ENCODE peak calls at places on chromosomes 4 and X, in nine cellular contexts. One of them, this sample, is unnamed.
A peak's percentile ranks its signal among the peaks of the same experiment; 100 is the strongest.

GRCh38 chrX:13194291-13195103 is 125.4 kb downstream of the ATXN3L start:
- DNase-seq in fibroblast of pulmonary artery: no peak
- DNase-seq in cardiac muscle cell: no peak
- DNase-seq in LNCaP clone FGC: no peak
- DNase-seq in breast epithelium: no peak
- DNase-seq in pancreas: no peak
- DNase-seq in fibroblast of the aortic adventitia: no peak
- DNase-seq in fibroblast of lung: peak; percentile 37
- DNase-seq in NB4: no peak
- DNase-seq in this sample: no peak

GRCh38 chrX:66022742-66023725 is 16.8 kb downstream of the VSIG4 start:
- DNase-seq in fibroblast of pulmonary artery: no peak
- DNase-seq in cardiac muscle cell: no peak
- DNase-seq in LNCaP clone FGC: no peak
- DNase-seq in breast epithelium: no peak
- DNase-seq in pancreas: no peak
- DNase-seq in fibroblast of the aortic adventitia: no peak
- DNase-seq in fibroblast of lung: no peak
- DNase-seq in NB4: peak; percentile 79
- DNase-seq in this sample: no peak

GRCh38 chrX:100368167-100368566 is 41.9 kb downstream of the PCDH19 start:
- DNase-seq in fibroblast of pulmonary artery: peak; percentile 18
- DNase-seq in cardiac muscle cell: peak; percentile 52
- DNase-seq in LNCaP clone FGC: no peak
- DNase-seq in breast epithelium: no peak
- DNase-seq in pancreas: no peak
- DNase-seq in fibroblast of the aortic adventitia: no peak
- DNase-seq in fibroblast of lung: no peak
- DNase-seq in NB4: peak; percentile 25
- DNase-seq in this sample: peak; percentile 18

GRCh38 chr4:156197216-156197615 is 243.6 kb upstream of the CTSO start:
- DNase-seq in fibroblast of pulmonary artery: no peak
- DNase-seq in cardiac muscle cell: no peak
- DNase-seq in LNCaP clone FGC: no peak
- DNase-seq in breast epithelium: no peak
- DNase-seq in pancreas: no peak
- DNase-seq in fibroblast of the aortic adventitia: no peak
- DNase-seq in fibroblast of lung: no peak
- DNase-seq in NB4: no peak
- DNase-seq in this sample: no peak

GRCh38 chrX:77749695-77750094 is 36.3 kb downstream of the ATRX start:
- DNase-seq in fibroblast of pulmonary artery: peak; percentile 55
- DNase-seq in cardiac muscle cell: no peak
- DNase-seq in LNCaP clone FGC: no peak
- DNase-seq in breast epithelium: no peak
- DNase-seq in pancreas: no peak
- DNase-seq in fibroblast of the aortic adventitia: no peak
- DNase-seq in fibroblast of lung: peak; percentile 57
- DNase-seq in NB4: no peak
- DNase-seq in this sample: no peak

GRCh38 chrX:8726031-8726652 is 5.8 kb downstream of the ANOS1 start:
- DNase-seq in fibroblast of pulmonary artery: no peak
- DNase-seq in cardiac muscle cell: no peak
- DNase-seq in LNCaP clone FGC: peak; percentile 37
- DNase-seq in breast epithelium: no peak
- DNase-seq in pancreas: no peak
- DNase-seq in fibroblast of the aortic adventitia: no peak
- DNase-seq in fibroblast of lung: peak; percentile 70
- DNase-seq in NB4: no peak
- DNase-seq in this sample: no peak

GRCh38 chrX:57573754-57574153 is 18.1 kb upstream of the ZXDB start:
- DNase-seq in fibroblast of pulmonary artery: peak; percentile 29
- DNase-seq in cardiac muscle cell: peak; percentile 30
- DNase-seq in LNCaP clone FGC: no peak
- DNase-seq in breast epithelium: no peak
- DNase-seq in pancreas: no peak
- DNase-seq in fibroblast of the aortic adventitia: peak; percentile 43
- DNase-seq in fibroblast of lung: no peak
- DNase-seq in NB4: peak; percentile 57
- DNase-seq in this sample: peak; percentile 17

GRCh38 chrX:10239611-10240064 is 82.9 kb downstream of the CLCN4 start:
- DNase-seq in fibroblast of pulmonary artery: no peak
- DNase-seq in cardiac muscle cell: no peak
- DNase-seq in LNCaP clone FGC: no peak
- DNase-seq in breast epithelium: no peak
- DNase-seq in pancreas: no peak
- DNase-seq in fibroblast of the aortic adventitia: peak; percentile 70
- DNase-seq in fibroblast of lung: peak; percentile 73
- DNase-seq in NB4: no peak
- DNase-seq in this sample: peak; percentile 13

GRCh38 chrX:17802756-17803155 is 58.3 kb downstream of the RAI2 start:
- DNase-seq in fibroblast of pulmonary artery: no peak
- DNase-seq in cardiac muscle cell: no peak
- DNase-seq in LNCaP clone FGC: no peak
- DNase-seq in breast epithelium: no peak
- DNase-seq in pancreas: no peak
- DNase-seq in fibroblast of the aortic adventitia: no peak
- DNase-seq in fibroblast of lung: no peak
- DNase-seq in NB4: no peak
- DNase-seq in this sample: no peak

GRCh38 chr4:10887600-10887999 is 203.0 kb upstream of the CLNK start:
- DNase-seq in fibroblast of pulmonary artery: no peak
- DNase-seq in cardiac muscle cell: no peak
- DNase-seq in LNCaP clone FGC: no peak
- DNase-seq in breast epithelium: no peak
- DNase-seq in pancreas: no peak
- DNase-seq in fibroblast of the aortic adventitia: no peak
- DNase-seq in fibroblast of lung: no peak
- DNase-seq in NB4: no peak
- DNase-seq in this sample: no peak

GRCh38 chrX:11864171-11864570 is 106.1 kb downstream of the MSL3 start:
- DNase-seq in fibroblast of pulmonary artery: no peak
- DNase-seq in cardiac muscle cell: no peak
- DNase-seq in LNCaP clone FGC: no peak
- DNase-seq in breast epithelium: no peak
- DNase-seq in pancreas: no peak
- DNase-seq in fibroblast of the aortic adventitia: no peak
- DNase-seq in fibroblast of lung: no peak
- DNase-seq in NB4: no peak
- DNase-seq in this sample: no peak

GRCh38 chr4:17068885-17069284 is 170.4 kb upstream of the LDB2 start:
- DNase-seq in fibroblast of pulmonary artery: no peak
- DNase-seq in cardiac muscle cell: no peak
- DNase-seq in LNCaP clone FGC: no peak
- DNase-seq in breast epithelium: no peak
- DNase-seq in pancreas: no peak
- DNase-seq in fibroblast of the aortic adventitia: no peak
- DNase-seq in fibroblast of lung: no peak
- DNase-seq in NB4: no peak
- DNase-seq in this sample: no peak

GRCh38 chr4:84966382-84967291 is at the start of gene WDFY3:
- DNase-seq in fibroblast of pulmonary artery: peak; percentile 93
- DNase-seq in cardiac muscle cell: peak; percentile 85
- DNase-seq in LNCaP clone FGC: no peak
- DNase-seq in breast epithelium: peak; percentile 79
- DNase-seq in pancreas: peak; percentile 83
- DNase-seq in fibroblast of the aortic adventitia: peak; percentile 89
- DNase-seq in fibroblast of lung: peak; percentile 89
- DNase-seq in NB4: peak; percentile 89
- DNase-seq in this sample: peak; percentile 68

GRCh38 chr4:174538876-174539250 is 16.6 kb upstream of the HPGD start:
- DNase-seq in fibroblast of pulmonary artery: no peak
- DNase-seq in cardiac muscle cell: no peak
- DNase-seq in LNCaP clone FGC: no peak
- DNase-seq in breast epithelium: no peak
- DNase-seq in pancreas: no peak
- DNase-seq in fibroblast of the aortic adventitia: no peak
- DNase-seq in fibroblast of lung: no peak
- DNase-seq in NB4: no peak
- DNase-seq in this sample: no peak

GRCh38 chrX:68647156-68647957 is at the start of gene STARD8:
- DNase-seq in fibroblast of pulmonary artery: peak; percentile 51
- DNase-seq in cardiac muscle cell: peak; percentile 49
- DNase-seq in LNCaP clone FGC: no peak
- DNase-seq in breast epithelium: no peak
- DNase-seq in pancreas: peak; percentile 78
- DNase-seq in fibroblast of the aortic adventitia: peak; percentile 42
- DNase-seq in fibroblast of lung: peak; percentile 61
- DNase-seq in NB4: no peak
- DNase-seq in this sample: peak; percentile 63

DNA sequence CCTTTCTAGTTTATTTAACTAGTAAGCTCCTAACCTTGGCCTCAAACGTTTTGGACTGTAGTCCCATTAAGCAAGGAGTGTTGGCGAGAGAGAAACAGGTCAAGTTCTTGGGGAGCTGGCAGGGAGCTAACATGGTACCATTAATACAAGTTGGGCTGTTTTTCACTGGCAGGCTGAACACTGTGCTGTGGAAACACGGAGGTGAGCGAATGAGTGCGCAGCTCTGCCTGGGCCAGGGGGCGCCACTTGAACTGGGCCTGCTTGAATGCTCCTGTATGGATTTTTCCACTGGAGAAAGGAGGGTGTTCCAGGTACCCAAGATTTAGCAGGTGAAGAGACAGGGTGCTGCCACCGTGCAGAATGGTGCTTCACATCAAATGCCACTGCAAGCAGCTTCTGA is 7.4 kb upstream of the SMS start:
- DNase-seq in fibroblast of pulmonary artery: no peak
- DNase-seq in cardiac muscle cell: no peak
- DNase-seq in LNCaP clone FGC: no peak
- DNase-seq in breast epithelium: no peak
- DNase-seq in pancreas: no peak
- DNase-seq in fibroblast of the aortic adventitia: no peak
- DNase-seq in fibroblast of lung: no peak
- DNase-seq in NB4: no peak
- DNase-seq in this sample: no peak
- TF ChIP-seq CTCF in fibroblast of pulmonary artery: no peak
- TF ChIP-seq CTCF in cardiac muscle cell: no peak
- TF ChIP-seq CTCF in LNCaP clone FGC: no peak
- TF ChIP-seq CTCF in breast epithelium: no peak
- TF ChIP-seq CTCF in pancreas: no peak
- TF ChIP-seq CTCF in fibroblast of the aortic adventitia: no peak
- TF ChIP-seq CTCF in fibroblast of lung: no peak
- TF ChIP-seq CTCF in NB4: no peak
- TF ChIP-seq CTCF in this sample: no peak

GRCh38 chr4:54172156-54172555 is 56.9 kb upstream of the PDGFRA start:
- DNase-seq in fibroblast of pulmonary artery: no peak
- DNase-seq in cardiac muscle cell: no peak
- DNase-seq in LNCaP clone FGC: no peak
- DNase-seq in breast epithelium: no peak
- DNase-seq in pancreas: no peak
- DNase-seq in fibroblast of the aortic adventitia: no peak
- DNase-seq in fibroblast of lung: no peak
- DNase-seq in NB4: no peak
- DNase-seq in this sample: no peak

GRCh38 chr4:54173281-54173912 is 55.7 kb upstream of the PDGFRA start:
- DNase-seq in fibroblast of pulmonary artery: no peak
- DNase-seq in cardiac muscle cell: no peak
- DNase-seq in LNCaP clone FGC: no peak
- DNase-seq in breast epithelium: no peak
- DNase-seq in pancreas: no peak
- DNase-seq in fibroblast of the aortic adventitia: peak; percentile 62
- DNase-seq in fibroblast of lung: no peak
- DNase-seq in NB4: no peak
- DNase-seq in this sample: no peak

GRCh38 chr4:54176202-54176601 is 52.9 kb upstream of the PDGFRA start:
- DNase-seq in fibroblast of pulmonary artery: no peak
- DNase-seq in cardiac muscle cell: no peak
- DNase-seq in LNCaP clone FGC: no peak
- DNase-seq in breast epithelium: no peak
- DNase-seq in pancreas: no peak
- DNase-seq in fibroblast of the aortic adventitia: no peak
- DNase-seq in fibroblast of lung: no peak
- DNase-seq in NB4: no peak
- DNase-seq in this sample: no peak
- TF ChIP-seq CTCF in fibroblast of pulmonary artery: no peak
- TF ChIP-seq CTCF in cardiac muscle cell: no peak
- TF ChIP-seq CTCF in LNCaP clone FGC: no peak
- TF ChIP-seq CTCF in breast epithelium: no peak
- TF ChIP-seq CTCF in pancreas: no peak
- TF ChIP-seq CTCF in fibroblast of the aortic adventitia: no peak
- TF ChIP-seq CTCF in fibroblast of lung: no peak
- TF ChIP-seq CTCF in NB4: no peak
- TF ChIP-seq CTCF in this sample: no peak

GRCh38 chr4:88573995-88574394 is 18.3 kb upstream of the HERC3 start:
- DNase-seq in fibroblast of pulmonary artery: peak; percentile 31
- DNase-seq in cardiac muscle cell: peak; percentile 15
- DNase-seq in LNCaP clone FGC: no peak
- DNase-seq in breast epithelium: no peak
- DNase-seq in pancreas: no peak
- DNase-seq in fibroblast of the aortic adventitia: peak; percentile 34
- DNase-seq in fibroblast of lung: peak; percentile 16
- DNase-seq in NB4: no peak
- DNase-seq in this sample: no peak
- TF ChIP-seq CTCF in fibroblast of pulmonary artery: peak; percentile 34
- TF ChIP-seq CTCF in cardiac muscle cell: peak; percentile 27
- TF ChIP-seq CTCF in LNCaP clone FGC: no peak
- TF ChIP-seq CTCF in breast epithelium: no peak
- TF ChIP-seq CTCF in pancreas: no peak
- TF ChIP-seq CTCF in fibroblast of the aortic adventitia: peak; percentile 16
- TF ChIP-seq CTCF in fibroblast of lung: peak; percentile 53
- TF ChIP-seq CTCF in NB4: no peak
- TF ChIP-seq CTCF in this sample: no peak

DNA sequence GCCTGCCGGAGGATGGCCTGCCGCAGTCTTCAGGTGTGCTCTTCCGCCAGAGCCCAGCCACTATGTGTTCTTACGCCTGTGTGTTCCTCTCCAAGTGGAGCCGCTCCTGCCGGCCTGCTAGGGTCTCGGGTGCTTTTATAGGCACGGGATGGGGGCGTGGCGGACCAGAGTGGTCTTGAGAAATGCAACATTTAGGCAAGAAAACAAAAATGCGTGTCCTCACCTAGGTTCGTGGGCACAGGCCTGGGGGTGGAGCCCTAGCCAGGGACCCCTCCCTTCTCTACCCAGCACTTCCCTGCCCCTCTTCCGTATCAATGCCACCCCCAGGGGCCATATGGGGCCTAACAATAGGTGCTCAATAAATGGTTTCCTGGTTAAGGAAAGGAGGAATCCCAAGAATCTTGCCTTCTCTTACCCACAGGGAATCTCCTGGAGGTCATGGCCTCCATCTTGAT is 34.4 kb upstream of the LRBA start:
- DNase-seq in fibroblast of pulmonary artery: no peak
- DNase-seq in cardiac muscle cell: no peak
- DNase-seq in LNCaP clone FGC: no peak
- DNase-seq in breast epithelium: no peak
- DNase-seq in pancreas: no peak
- DNase-seq in fibroblast of the aortic adventitia: no peak
- DNase-seq in fibroblast of lung: no peak
- DNase-seq in NB4: no peak
- DNase-seq in this sample: no peak
- TF ChIP-seq CTCF in fibroblast of pulmonary artery: no peak
- TF ChIP-seq CTCF in cardiac muscle cell: no peak
- TF ChIP-seq CTCF in LNCaP clone FGC: no peak
- TF ChIP-seq CTCF in breast epithelium: no peak
- TF ChIP-seq CTCF in pancreas: no peak
- TF ChIP-seq CTCF in fibroblast of the aortic adventitia: no peak
- TF ChIP-seq CTCF in fibroblast of lung: no peak
- TF ChIP-seq CTCF in NB4: no peak
- TF ChIP-seq CTCF in this sample: no peak

DNA sequence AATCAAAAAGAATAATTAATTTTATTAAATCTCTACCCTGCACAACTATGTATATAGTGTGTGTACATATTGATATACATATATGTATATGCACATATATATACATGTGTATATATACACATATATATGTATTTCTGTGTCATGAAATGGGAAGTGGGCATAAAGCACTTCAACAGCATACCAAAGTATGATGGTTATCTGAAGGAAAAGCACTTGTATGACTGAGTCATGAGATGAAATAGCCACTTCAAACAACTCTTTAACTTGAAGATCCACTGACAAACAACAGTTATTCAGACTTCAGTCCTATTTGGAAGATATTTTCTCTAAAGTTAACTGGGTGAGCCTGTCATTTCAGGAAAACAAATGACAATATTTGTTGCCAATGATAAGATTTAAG is 16.3 kb downstream of the RNF128 start:
- DNase-seq in fibroblast of pulmonary artery: no peak
- DNase-seq in cardiac muscle cell: no peak
- DNase-seq in LNCaP clone FGC: no peak
- DNase-seq in breast epithelium: no peak
- DNase-seq in pancreas: no peak
- DNase-seq in fibroblast of the aortic adventitia: peak; percentile 4
- DNase-seq in fibroblast of lung: peak; percentile 53
- DNase-seq in NB4: no peak
- DNase-seq in this sample: no peak
- TF ChIP-seq CTCF in fibroblast of pulmonary artery: no peak
- TF ChIP-seq CTCF in cardiac muscle cell: no peak
- TF ChIP-seq CTCF in LNCaP clone FGC: no peak
- TF ChIP-seq CTCF in breast epithelium: no peak
- TF ChIP-seq CTCF in pancreas: no peak
- TF ChIP-seq CTCF in fibroblast of the aortic adventitia: no peak
- TF ChIP-seq CTCF in fibroblast of lung: no peak
- TF ChIP-seq CTCF in NB4: no peak
- TF ChIP-seq CTCF in this sample: no peak